ENCODE peak calls at places on chromosomes 16 and 17, in five cellular contexts. O, A, M, E and P are unnamed samples.

GRCh38 chr17:67244621-67245072 is 349 bp downstream of the HELZ start:
- DNase-seq in O (peak), A (no peak), E (no peak), M (no peak), P (no peak)

GRCh38 chr16:27749946-27750345 is 200.0 kb downstream of the KATNIP start:
- DNase-seq in M (no peak), E (no peak), O (no peak), A (no peak), P (no peak)

GRCh38 chr17:4438162-4438944 is 4.6 kb downstream of the SPNS3 start:
- DNase-seq in M (no peak), A (no peak), E (no peak), O (no peak), P (no peak)

GRCh38 chr17:78774456-78774855 is 7.6 kb downstream of the CYTH1 start:
- DNase-seq in E (no peak), M (no peak), A (no peak), O (no peak), P (no peak)

GRCh38 chr16:49513040-49513439 is 139.4 kb downstream of the C16orf78 start:
- DNase-seq in E (no peak), O (no peak), M (no peak), A (no peak), P (no peak)

GRCh38 chr17:13415877-13416416 is 185.8 kb downstream of the HS3ST3A1 start:
- DNase-seq in O (no peak), M (no peak), A (no peak), E (peak), P (no peak)

GRCh38 chr16:68229431-68230175 is 6.3 kb downstream of the ESRP2 start:
- DNase-seq in E (peak), O (peak), M (peak), A (peak), P (peak)

GRCh38 chr16:8621221-8621571 is 302 bp upstream of the METTL22 start:
- DNase-seq in O (no peak), M (no peak), A (no peak), E (no peak), P (no peak)

GRCh38 chr16:17228048-17228707 is 242.6 kb downstream of the XYLT1 start:
- DNase-seq in O (no peak), E (no peak), A (no peak), M (no peak), P (no peak)

GRCh38 chr17:77508047-77508715 is 367.4 kb downstream of the SEC14L1 start:
- DNase-seq in E (no peak), M (no peak), A (no peak), O (peak), P (no peak)

GRCh38 chr17:12992676-12993075 is 25.2 kb downstream of the ELAC2 start:
- DNase-seq in E (no peak), M (no peak), O (no peak), A (no peak), P (no peak)

GRCh38 chr17:66310528-66311148 is 8.2 kb downstream of the PRKCA start:
- DNase-seq in E (no peak), A (no peak), O (no peak), M (no peak), P (no peak)

GRCh38 chr16:30112197-30113030 is 923 bp downstream of the GDPD3 start:
- DNase-seq in E (peak), M (peak), A (no peak), O (peak), P (no peak)

GRCh38 chr16:84950906-84951305 is 60.4 kb downstream of the ZDHHC7 start:
- DNase-seq in O (no peak), E (no peak), A (no peak), M (no peak), P (no peak)

GRCh38 chr16:69930117-69930776 is 20.9 kb upstream of the CLEC18A start:
- DNase-seq in O (peak), M (peak), A (peak), E (peak), P (no peak)

GRCh38 chr16:7268182-7268581 is 64.5 kb upstream of the RBFOX1 start:
- DNase-seq in O (no peak), M (peak), A (no peak), E (no peak), P (no peak)

GRCh38 chr17:66548158-66548557 is 245.7 kb downstream of the PRKCA start:
- DNase-seq in A (no peak), O (no peak), M (no peak), E (no peak), P (no peak)

GRCh38 chr17:28527859-28528258 is 21.7 kb downstream of the FOXN1 start:
- DNase-seq in M (no peak), A (no peak), O (no peak), E (no peak), P (no peak)

GRCh38 chr17:76442341-76443338 is 10.3 kb downstream of the UBE2O start:
- DNase-seq in E (peak), M (no peak), A (no peak), O (no peak), P (no peak)

GRCh38 chr17:41060052-41060604 is at the start of gene KRTAP2-3:
- DNase-seq in A (peak), E (peak), O (no peak), M (no peak), P (peak)

GRCh38 chr17:79949646-79950292 is 85.9 kb downstream of the TBC1D16 start:
- DNase-seq in E (no peak), M (peak), O (peak), A (no peak), P (no peak)

GRCh38 chr17:28763804-28764266 is 20.0 kb downstream of the TRAF4 start:
- DNase-seq in E (peak), O (peak), A (peak), M (peak), P (no peak)

GRCh38 chr17:48011405-48012150 is 26.0 kb downstream of the COPZ2 start:
- DNase-seq in O (no peak), A (no peak), E (peak), M (no peak), P (no peak)

GRCh38 chr17:16478693-16479092 is 13.3 kb downstream of the LRRC75A start:
- DNase-seq in O (no peak), A (no peak), E (no peak), M (no peak), P (no peak)

GRCh38 chr16:66441586-66442375 is 14.7 kb downstream of the BEAN1 start:
- DNase-seq in E (peak), O (no peak), M (no peak), A (no peak), P (no peak)

GRCh38 chr16:82133798-82134197 is 36.2 kb downstream of the MPHOSPH6 start:
- DNase-seq in M (no peak), A (no peak), O (no peak), E (no peak), P (no peak)

GRCh38 chr16:81695431-81695890 is 83.6 kb upstream of the PLCG2 start:
- DNase-seq in A (no peak), E (peak), M (no peak), O (no peak), P (no peak)

GRCh38 chr16:17538942-17539341 is 68.2 kb upstream of the XYLT1 start:
- DNase-seq in E (peak), A (no peak), M (no peak), O (no peak), P (no peak)

GRCh38 chr17:65564793-65565192 is 3.3 kb upstream of the AXIN2 start:
- DNase-seq in A (no peak), E (peak), M (peak), O (no peak), P (no peak)